ENCODE peak calls at places on chromosome 2, in four cellular contexts. R is kidney epithelial cell, H is endothelial cell of umbilical vein, Q is GM12865. B is an unnamed sample.

GRCh38 chr2:209956276-209956675 is 46.2 kb upstream of the RPE start:
- DNase-seq in R (no peak), H (no peak), Q (no peak), B (no peak)

GRCh38 chr2:190947711-190948251 is 66.2 kb downstream of the STAT1 start:
- DNase-seq in R (peak), H (peak), Q (peak), B (peak)

GRCh38 chr2:103805746-103806145 is 1043.9 kb downstream of the TMEM182 start:
- DNase-seq in R (no peak), H (no peak), Q (no peak), B (no peak)

GRCh38 chr2:152920846-152921245 is 202.4 kb downstream of the ARL6IP6 start:
- DNase-seq in R (no peak), H (no peak), Q (no peak), B (no peak)

GRCh38 chr2:24123212-24124002 is at the start of the genes FAM228B and PFN4:
- DNase-seq in R (no peak), H (peak), Q (peak), B (peak)

GRCh38 chr2:219041252-219041651 is at the start of gene CFAP65:
- DNase-seq in R (no peak), H (peak), Q (peak), B (peak)

GRCh38 chr2:134718095-134718955 is 475 bp downstream of the TMEM163 start:
- DNase-seq in R (no peak), H (peak), Q (no peak), B (no peak)

GRCh38 chr2:33264766-33265165 is 211.7 kb upstream of the RASGRP3 start:
- DNase-seq in R (no peak), H (no peak), Q (no peak), B (peak)

GRCh38 chr2:86518498-86518897 is 44.7 kb downstream of the CHMP3 start:
- DNase-seq in R (no peak), H (peak), Q (peak), B (peak)

GRCh38 chr2:141399270-141399669 is 731.5 kb downstream of the LRP1B start:
- DNase-seq in R (no peak), H (peak), Q (peak), B (peak)

GRCh38 chr2:3282056-3282998 is 95.3 kb downstream of the EIPR1 start:
- DNase-seq in R (peak), H (no peak), Q (no peak), B (peak)

GRCh38 chr2:19673213-19673791 is 228.5 kb downstream of the TTC32 start:
- DNase-seq in R (no peak), H (no peak), Q (no peak), B (no peak)

GRCh38 chr2:224843141-224843540 is 127.0 kb upstream of the CCDC195 start:
- DNase-seq in R (no peak), H (no peak), Q (no peak), B (no peak)

GRCh38 chr2:39240758-39241157 is 3.0 kb downstream of the CDKL4 start:
- DNase-seq in R (no peak), H (no peak), Q (no peak), B (no peak)

GRCh38 chr2:65103013-65103720 is 26.7 kb downstream of the RAB1A start:
- DNase-seq in R (no peak), H (no peak), Q (no peak), B (no peak)

GRCh38 chr2:122651780-122652179 is 896.3 kb downstream of the TSN start:
- DNase-seq in R (no peak), H (no peak), Q (no peak), B (no peak)

GRCh38 chr2:164954954-164955701 is at the start of gene SLC38A11:
- DNase-seq in R (no peak), H (no peak), Q (no peak), B (peak)

GRCh38 chr2:151258121-151258520 is 3.5 kb downstream of the RBM43 start:
- DNase-seq in R (no peak), H (no peak), Q (no peak), B (peak)

GRCh38 chr2:133503927-133504326 is 64.3 kb downstream of the NCKAP5 start:
- DNase-seq in R (no peak), H (no peak), Q (no peak), B (no peak)

GRCh38 chr2:224151161-224151560 is 112.1 kb upstream of the SERPINE2 start:
- DNase-seq in R (no peak), H (no peak), Q (no peak), B (no peak)

GRCh38 chr2:217208867-217209266 is 349.0 kb upstream of the TNP1 start:
- DNase-seq in R (no peak), H (no peak), Q (no peak), B (no peak)

GRCh38 chr2:191166111-191166755 is 15.4 kb upstream of the STAT4 start:
- DNase-seq in R (no peak), H (peak), Q (no peak), B (peak)

GRCh38 chr2:65638438-65638837 is 206.0 kb upstream of the SPRED2 start:
- DNase-seq in R (no peak), H (no peak), Q (no peak), B (no peak)

GRCh38 chr2:51649366-51649765 is 617.4 kb upstream of the NRXN1 start:
- DNase-seq in R (no peak), H (no peak), Q (no peak), B (no peak)

GRCh38 chr2:46116616-46117015 is 180.6 kb upstream of the EPAS1 start:
- DNase-seq in R (no peak), H (peak), Q (no peak), B (peak)

GRCh38 chr2:15363142-15363541 is 198.0 kb downstream of the NBAS start:
- DNase-seq in R (peak), H (no peak), Q (no peak), B (peak)

GRCh38 chr2:184599875-184600227 is 1.5 kb downstream of the ZNF804A start:
- DNase-seq in R (no peak), H (peak), Q (no peak), B (no peak)

GRCh38 chr2:134167015-134167414 is 86.9 kb upstream of the MGAT5 start:
- DNase-seq in R (no peak), H (no peak), Q (no peak), B (no peak)

GRCh38 chr2:220533485-220533884 is 906.1 kb downstream of the SLC4A3 start:
- DNase-seq in R (no peak), H (no peak), Q (peak), B (peak)

GRCh38 chr2:43412121-43412753 is 183.6 kb downstream of the THADA start:
- DNase-seq in R (no peak), H (peak), Q (no peak), B (peak)

GRCh38 chr2:173021939-173022371 is 53.7 kb upstream of the MAP3K20 start:
- DNase-seq in R (no peak), H (peak), Q (no peak), B (peak)

GRCh38 chr2:209431701-209432100 is 7.9 kb downstream of the MAP2 start:
- DNase-seq in R (peak), H (no peak), Q (no peak), B (peak)

DNA sequence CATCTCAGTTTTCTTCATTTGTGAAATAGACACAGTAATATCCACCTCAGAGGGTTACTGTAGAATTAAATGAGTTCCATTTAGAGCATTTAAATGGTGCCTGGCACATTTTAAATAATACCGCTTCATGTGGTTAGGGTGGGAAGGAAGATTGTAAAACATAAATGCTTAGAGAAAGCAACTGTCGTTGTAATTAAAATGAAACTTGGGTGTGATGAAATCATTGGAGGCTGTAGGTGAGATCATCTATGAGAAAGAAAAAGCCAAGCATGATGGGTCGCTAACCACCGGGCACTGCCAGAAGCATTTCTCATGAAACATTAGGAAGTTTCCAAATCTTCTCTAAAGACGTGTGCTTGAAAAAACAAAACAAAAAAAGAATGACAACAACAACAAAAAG is 8.2 kb upstream of the SLC39A10 start:
- DNase-seq in R (no peak), H (no peak), Q (peak), B (no peak)
- H3K4me3 ChIP-seq in R (no peak), H (no peak), Q (peak), B (no peak)

DNA sequence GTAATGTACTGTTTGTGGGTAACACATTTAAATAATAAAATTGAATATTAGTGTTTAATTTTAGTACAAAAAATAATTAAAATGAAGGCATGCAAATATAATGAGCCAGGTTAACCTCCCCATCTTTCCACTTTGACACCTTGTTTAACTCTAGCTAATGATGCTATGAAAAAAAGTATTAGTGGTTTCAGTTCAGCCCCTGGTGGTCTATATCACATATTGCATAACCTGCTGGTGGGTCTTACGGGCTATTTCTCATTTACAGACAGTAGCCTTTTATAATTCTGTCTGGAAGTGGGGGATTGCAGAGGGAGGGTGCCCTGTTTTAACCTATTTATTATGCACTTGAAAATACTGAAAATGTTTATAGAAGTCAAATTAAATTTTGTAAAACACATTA is 380.9 kb downstream of the MTX2 start:
- DNase-seq in R (no peak), H (peak), Q (no peak), B (no peak)
- TF ChIP-seq CTCF in R (peak), H (peak), Q (peak), B (no peak)

GRCh38 chr2:175136334-175137215 is 31.4 kb downstream of the ATF2 start:
- DNase-seq in R (no peak), H (no peak), Q (peak), B (no peak)
- H3K4me3 ChIP-seq in R (no peak), H (no peak), Q (peak), B (no peak)

GRCh38 chr2:188984126-188984525 is 10.0 kb downstream of the COL3A1 start:
- DNase-seq in R (no peak), H (peak), Q (no peak), B (peak)
- TF ChIP-seq CTCF in R (peak), H (no peak), Q (no peak), B (peak)

DNA sequence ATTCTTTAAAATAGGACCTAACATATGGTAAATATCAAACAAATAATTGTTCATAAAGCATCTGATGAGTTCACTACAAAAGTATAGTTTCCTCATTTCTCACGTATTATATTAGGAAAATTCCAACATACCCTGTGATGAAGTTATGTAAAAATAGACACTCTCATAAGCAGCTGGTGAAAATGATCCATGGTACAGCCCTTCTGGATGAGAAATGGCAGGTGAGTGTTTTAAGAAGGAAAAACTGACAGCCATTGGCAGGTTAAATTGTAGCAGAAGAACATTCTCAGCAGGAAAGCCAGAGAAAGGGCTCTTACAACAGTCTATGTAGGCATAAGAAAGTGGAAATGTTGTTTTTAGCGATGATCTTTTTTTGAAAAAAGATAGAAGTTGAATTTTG is 706.5 kb upstream of the FSHR start:
- DNase-seq in R (no peak), H (no peak), Q (no peak), B (no peak)
- H3K4me3 ChIP-seq in R (no peak), H (no peak), Q (no peak), B (no peak)

GRCh38 chr2:127025357-127026062 is 81.4 kb downstream of the BIN1 start:
- DNase-seq in R (peak), H (peak), Q (peak), B (peak)
- TF ChIP-seq CTCF in R (peak), H (peak), Q (peak), B (peak)

DNA sequence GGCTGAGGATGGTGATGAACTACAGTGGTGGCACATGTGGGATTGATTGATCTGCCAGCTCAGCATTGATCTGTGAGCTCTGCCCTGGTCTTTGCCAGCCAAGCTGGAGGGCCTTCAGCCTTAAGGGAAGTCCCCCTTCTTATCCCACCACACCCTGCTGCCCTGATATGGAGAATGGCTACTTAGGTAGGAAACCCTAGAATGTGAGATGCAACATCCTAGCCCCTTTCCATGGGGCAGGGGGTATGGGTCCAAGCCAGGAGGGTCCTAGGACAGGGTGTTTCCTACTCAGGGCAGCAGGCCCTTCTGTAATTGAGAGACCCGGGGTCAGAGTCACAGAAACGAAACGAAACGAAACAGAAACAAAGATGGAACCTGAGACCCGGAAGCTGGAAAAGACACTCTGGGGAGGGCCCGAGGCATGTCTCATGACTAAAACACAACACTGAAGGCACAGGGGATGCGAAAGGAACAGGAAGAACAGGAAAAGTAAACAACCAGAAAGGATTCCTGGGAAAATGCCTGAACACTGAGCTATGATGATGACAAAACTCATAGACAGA is 16.9 kb upstream of the SULT1C2 start:
- DNase-seq in R (peak), H (no peak), Q (no peak), B (peak)
- H3K4me3 ChIP-seq in R (no peak), H (no peak), Q (no peak), B (no peak)

B was measured in fibroblast of pulmonary artery.